ENCODE peak calls at places on chromosomes 13 and 19, in four cellular contexts. E is left lung, G is aorta, T is LNCaP clone FGC. W is an unnamed sample.

GRCh38 chr19:6378036-6378435 is 2.3 kb upstream of the PSPN start:
- DNase-seq in T (no peak), G (no peak), E (no peak), W (no peak)

GRCh38 chr13:110275931-110276552 is 30.9 kb downstream of the COL4A1 start:
- DNase-seq in E (no peak), T (no peak), G (no peak), W (no peak)

GRCh38 chr13:109330123-109330522 is 456.3 kb downstream of the IRS2 start:
- DNase-seq in G (no peak), T (no peak), E (no peak), W (no peak)

GRCh38 chr13:52348081-52348480 is 57.9 kb downstream of the THSD1 start:
- DNase-seq in E (no peak), G (no peak), T (no peak), W (no peak)

GRCh38 chr13:57865600-57866294 is 234.2 kb downstream of the PCDH17 start:
- DNase-seq in G (no peak), T (no peak), E (no peak), W (no peak)

GRCh38 chr19:40356681-40357595 is 8.4 kb downstream of the PLD3 start:
- DNase-seq in G (no peak), E (no peak), T (no peak), W (no peak)

GRCh38 chr13:41457589-41458186 is 338 bp downstream of the RGCC start:
- DNase-seq in T (no peak), E (no peak), G (no peak), W (no peak)

GRCh38 chr13:112733112-112733511 is 43.3 kb downstream of the ATP11A start:
- DNase-seq in E (no peak), T (no peak), G (no peak), W (peak)

GRCh38 chr13:37107868-37108267 is 2.4 kb upstream of the CSNK1A1L start:
- DNase-seq in E (no peak), G (no peak), T (no peak), W (no peak)

GRCh38 chr13:41065098-41065497 is 3.8 kb downstream of the WBP4 start:
- DNase-seq in E (no peak), G (no peak), T (no peak), W (no peak)

GRCh38 chr13:106867249-106867648 is 299.3 kb upstream of the ARGLU1 start:
- DNase-seq in E (no peak), T (no peak), G (no peak), W (no peak)

GRCh38 chr13:25911020-25911419 is 140.8 kb downstream of the SHISA2 start:
- DNase-seq in G (no peak), T (no peak), E (no peak), W (no peak)

GRCh38 chr19:55112781-55113569 is 4.5 kb downstream of the PPP1R12C start:
- DNase-seq in T (no peak), G (no peak), E (no peak), W (no peak)

GRCh38 chr19:55112246-55112780 is 5.1 kb downstream of the PPP1R12C start:
- DNase-seq in E (no peak), T (no peak), G (no peak), W (no peak)

GRCh38 chr19:55115446-55116065 is 1.9 kb downstream of the PPP1R12C start:
- DNase-seq in T (no peak), G (peak), E (no peak), W (no peak)

GRCh38 chr19:55114566-55115145 is 2.8 kb downstream of the PPP1R12C start:
- DNase-seq in G (peak), T (no peak), E (no peak), W (no peak)

GRCh38 chr19:55113570-55114039 is 3.8 kb downstream of the PPP1R12C start:
- DNase-seq in E (peak), G (peak), T (no peak), W (no peak)
- H3K4me3 ChIP-seq in E (no peak), G (no peak), T (no peak), W (no peak)

GRCh38 chr19:38376576-38376975 is 2.2 kb downstream of the PSMD8 start:
- DNase-seq in T (no peak), E (no peak), G (no peak), W (no peak)

GRCh38 chr19:38375098-38375493 is 725 bp downstream of the PSMD8 start:
- DNase-seq in T (no peak), G (no peak), E (no peak), W (no peak)

GRCh38 chr19:38375748-38376147 is 1.4 kb downstream of the PSMD8 start:
- DNase-seq in E (no peak), T (peak), G (no peak), W (no peak)

GRCh38 chr19:38373907-38374331 is 452 bp upstream of the PSMD8 start:
- DNase-seq in T (no peak), E (no peak), G (no peak), W (no peak)

DNA sequence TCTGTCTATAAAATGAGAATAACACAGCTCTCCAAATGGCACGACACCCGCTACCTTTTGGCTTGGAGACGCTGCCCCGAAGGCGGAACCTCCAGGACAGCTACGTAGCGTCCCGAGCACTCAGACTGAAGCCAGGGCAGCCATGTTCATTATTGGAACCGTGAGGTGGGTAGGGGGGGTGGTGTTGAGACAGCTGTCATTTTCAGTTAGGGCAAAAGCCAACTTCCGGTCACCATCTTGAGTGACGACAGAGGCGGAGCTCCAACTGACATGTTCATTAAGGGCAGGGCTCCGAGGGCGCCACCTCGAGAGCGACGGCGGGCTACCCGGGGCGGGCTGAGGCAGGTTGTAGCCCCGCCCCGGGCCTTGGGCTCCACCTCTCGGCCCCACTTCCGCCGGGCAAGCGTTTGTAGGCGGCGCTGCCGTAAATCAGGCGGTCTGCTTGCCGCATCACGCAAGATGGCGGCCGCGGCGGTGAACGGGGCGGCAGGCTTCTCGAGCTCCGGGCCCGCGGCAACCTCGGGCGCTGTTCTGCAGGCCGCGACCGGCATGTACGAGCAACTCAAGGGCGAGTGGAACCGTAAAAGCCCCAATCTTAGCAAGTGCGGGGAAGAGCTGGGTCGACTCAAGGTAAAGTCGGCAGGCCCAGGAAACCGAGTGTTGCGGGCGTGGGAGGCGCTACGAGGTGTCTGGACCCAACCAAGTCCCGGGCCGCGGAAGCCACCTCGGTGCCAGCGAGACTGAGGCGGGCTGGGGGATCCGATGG is at the start of gene PSMD8:
- DNase-seq in E (peak), G (peak), T (peak), W (peak)
- H3K4me3 ChIP-seq in E (peak), G (peak), T (peak), W (peak)

DNA sequence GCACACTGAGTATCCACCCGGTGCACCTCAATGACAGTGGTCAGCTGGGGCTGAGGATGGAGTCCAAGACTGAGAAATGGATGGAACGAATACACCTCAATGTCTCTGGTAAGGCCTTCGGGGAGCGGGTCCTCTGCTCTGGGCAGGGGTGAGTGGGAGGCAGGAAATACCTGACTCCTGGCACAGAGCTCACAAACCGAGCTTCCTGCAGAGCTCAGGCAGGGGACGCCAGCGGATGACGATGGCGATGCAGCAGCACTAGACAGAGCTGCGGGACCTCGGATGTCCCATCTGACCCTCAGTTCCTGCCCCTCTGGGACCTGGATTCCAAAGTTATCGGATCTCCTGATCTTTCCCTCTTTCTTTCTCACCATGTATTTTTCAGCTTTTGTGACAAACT is 3.8 kb downstream of the CD22 start:
- DNase-seq in G (no peak), E (no peak), T (no peak), W (no peak)
- H3K4me3 ChIP-seq in G (no peak), E (no peak), T (no peak), W (no peak)

GRCh38 chr19:51357952-51358351 is 8.2 kb downstream of the ETFB start:
- DNase-seq in T (no peak), G (no peak), E (no peak), W (no peak)

GRCh38 chr19:51356159-51356801 is 9.9 kb downstream of the ETFB start:
- DNase-seq in G (no peak), E (no peak), T (no peak), W (no peak)

GRCh38 chr19:51354103-51354741 is 12.0 kb downstream of the ETFB start:
- DNase-seq in T (no peak), G (no peak), E (no peak), W (no peak)

GRCh38 chr19:51352783-51353360 is 10.9 kb upstream of the VSIG10L start:
- DNase-seq in T (no peak), E (no peak), G (no peak), W (no peak)

DNA sequence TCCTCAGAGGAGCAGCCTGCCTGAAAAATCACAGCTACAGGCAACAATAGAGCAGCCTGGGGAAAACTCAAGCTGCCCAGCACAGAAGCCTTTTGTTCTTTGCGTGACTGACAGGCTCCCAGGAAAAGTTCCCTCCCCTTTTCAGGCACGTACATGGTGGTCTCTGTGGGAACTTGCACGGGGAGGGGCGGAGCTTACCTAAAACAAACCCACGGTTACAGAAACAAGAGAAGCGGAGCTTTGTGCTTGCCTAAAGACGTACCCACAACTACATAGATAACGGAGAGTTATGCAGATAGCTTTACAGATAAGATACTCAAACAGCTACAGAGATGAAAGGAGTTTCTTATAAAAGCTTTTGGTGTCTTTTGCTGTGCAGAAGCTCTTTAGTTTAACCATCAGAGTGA is 11.4 kb downstream of the ETFB start:
- DNase-seq in E (no peak), G (no peak), T (no peak), W (no peak)
- H3K4me3 ChIP-seq in E (no peak), G (no peak), T (no peak), W (no peak)

DNA sequence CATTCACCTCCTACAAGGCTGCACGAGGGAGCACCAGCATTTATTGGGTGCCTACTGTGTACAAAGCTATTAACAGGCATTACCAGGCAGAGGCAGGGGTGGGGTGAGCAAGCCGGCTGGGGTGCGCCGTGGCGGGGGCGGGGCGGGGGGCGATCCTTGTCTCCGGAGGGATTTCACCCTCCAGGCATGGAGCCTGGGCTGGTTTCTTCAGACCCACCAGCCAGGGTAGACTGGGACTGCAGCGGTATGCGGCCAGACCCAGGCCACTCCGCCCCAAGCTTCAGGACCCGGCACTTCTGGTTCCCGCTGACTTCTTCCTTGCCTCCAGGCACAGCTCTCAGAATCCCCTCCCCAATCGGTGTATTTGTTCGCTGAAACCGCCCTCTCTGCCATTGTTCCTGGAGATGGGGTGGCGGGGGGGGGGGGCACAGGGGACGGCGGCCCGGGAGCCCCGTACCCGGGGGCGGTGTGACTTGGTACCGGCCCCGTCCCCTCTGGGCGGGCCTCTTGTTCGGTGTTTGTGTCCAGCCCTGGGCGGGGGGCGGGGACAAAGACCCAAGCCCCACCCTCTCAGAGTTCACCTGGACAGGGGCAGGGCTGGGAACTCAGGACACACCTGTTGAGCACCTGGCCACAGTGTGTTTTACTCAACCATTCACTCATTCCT is 14.4 kb downstream of the TJP3 start:
- DNase-seq in G (no peak), E (no peak), T (no peak), W (no peak)
- H3K4me3 ChIP-seq in G (no peak), E (no peak), T (peak), W (no peak)